ENCODE peak calls at places on chromosomes 12 and 14, in ten cellular contexts. K is PC-3, D is tibial artery, E is fibroblast of lung, X is lung, T is mammary epithelial cell, Q is testis, N is ascending aorta, U is Panc1, R is foreskin fibroblast. I is an unnamed sample.
A peak's percentile ranks its signal among the peaks of the same experiment; 100 is the strongest.

GRCh38 chr14:95222151-95222631 is 64.9 kb upstream of the DICER1 start:
- DNase-seq in T (peak; percentile 37), N (no peak), K (peak; percentile 5), U (no peak), E (peak; percentile 14), D (no peak), Q (no peak), X (no peak), R (peak; percentile 34), I (peak; percentile 55)

GRCh38 chr14:95218472-95219193 is 61.3 kb upstream of the DICER1 start:
- DNase-seq in U (no peak), R (no peak), Q (no peak), D (no peak), N (no peak), X (no peak), E (no peak), K (no peak), T (no peak), I (no peak)

GRCh38 chr12:45930369-45930768 is 60.0 kb downstream of the SCAF11 start:
- DNase-seq in N (no peak), K (no peak), D (no peak), X (no peak), R (no peak), E (no peak), U (no peak), T (no peak), Q (no peak), I (no peak)

GRCh38 chr12:1502441-1502785 is 92.0 kb downstream of the FBXL14 start:
- DNase-seq in U (no peak), X (no peak), D (no peak), K (no peak), R (peak; percentile 62), T (no peak), Q (no peak), N (no peak), E (peak; percentile 57), I (peak; percentile 30)

GRCh38 chr12:96218989-96219678 is 25.0 kb downstream of the ELK3 start:
- DNase-seq in U (no peak), T (peak; percentile 88), N (no peak), K (peak; percentile 63), D (no peak), R (no peak), E (no peak), Q (no peak), X (no peak), I (no peak)

GRCh38 chr14:60266021-60266937 is 17.3 kb downstream of the PPM1A start:
- DNase-seq in R (peak; percentile 54), K (peak; percentile 82), Q (peak; percentile 32), D (no peak), E (peak; percentile 33), N (no peak), X (no peak), U (no peak), T (peak; percentile 25), I (peak; percentile 33)

GRCh38 chr12:62158416-62159360 is 101.5 kb upstream of the USP15 start:
- DNase-seq in E (no peak), X (no peak), T (no peak), U (no peak), Q (no peak), K (no peak), N (no peak), R (no peak), D (no peak), I (no peak)

GRCh38 chr12:52871291-52871961 is 22.6 kb upstream of the KRT78 start:
- DNase-seq in N (no peak), D (no peak), U (no peak), K (peak; percentile 91), T (peak; percentile 98), E (peak; percentile 85), X (no peak), Q (no peak), R (peak; percentile 82), I (peak; percentile 89)

GRCh38 chr12:40227447-40227846 is 2.6 kb downstream of the LRRK2 start:
- DNase-seq in R (no peak), D (no peak), Q (no peak), N (no peak), E (no peak), T (no peak), X (no peak), U (no peak), K (no peak), I (no peak)

DNA sequence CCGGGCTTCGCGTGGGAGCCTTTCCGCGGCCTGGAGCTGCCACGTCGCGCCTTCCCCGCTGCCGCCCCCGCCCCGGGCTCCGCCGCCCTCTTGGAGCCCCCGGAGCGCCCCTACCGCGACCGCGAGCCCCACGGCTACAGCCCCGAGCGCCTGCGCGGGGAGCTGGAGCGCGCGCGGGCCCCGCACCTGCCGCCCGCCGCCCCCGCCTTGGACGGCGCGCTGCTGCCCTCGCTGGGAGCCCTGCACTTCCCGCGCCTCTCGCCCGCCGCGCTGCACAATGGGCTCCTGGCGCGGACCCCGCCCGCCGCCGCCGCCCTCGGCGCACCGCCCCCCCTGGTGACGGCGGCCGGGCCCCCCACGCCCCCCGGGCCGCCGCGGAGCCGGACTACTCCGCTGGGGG is 27.1 kb downstream of the LRCOL1 start:
- DNase-seq in X (no peak), K (no peak), U (no peak), Q (no peak), R (no peak), D (no peak), T (no peak), E (no peak), N (no peak), I (no peak)
- H3K4me3 ChIP-seq in X (no peak overlapping the region), K (no peak overlapping the region), U (no peak overlapping the region), Q (peak overlapping the region; percentile 53), R (no peak overlapping the region), D (no peak overlapping the region), T (no peak overlapping the region), E (no peak overlapping the region), N (no peak overlapping the region), I (no peak overlapping the region)

DNA sequence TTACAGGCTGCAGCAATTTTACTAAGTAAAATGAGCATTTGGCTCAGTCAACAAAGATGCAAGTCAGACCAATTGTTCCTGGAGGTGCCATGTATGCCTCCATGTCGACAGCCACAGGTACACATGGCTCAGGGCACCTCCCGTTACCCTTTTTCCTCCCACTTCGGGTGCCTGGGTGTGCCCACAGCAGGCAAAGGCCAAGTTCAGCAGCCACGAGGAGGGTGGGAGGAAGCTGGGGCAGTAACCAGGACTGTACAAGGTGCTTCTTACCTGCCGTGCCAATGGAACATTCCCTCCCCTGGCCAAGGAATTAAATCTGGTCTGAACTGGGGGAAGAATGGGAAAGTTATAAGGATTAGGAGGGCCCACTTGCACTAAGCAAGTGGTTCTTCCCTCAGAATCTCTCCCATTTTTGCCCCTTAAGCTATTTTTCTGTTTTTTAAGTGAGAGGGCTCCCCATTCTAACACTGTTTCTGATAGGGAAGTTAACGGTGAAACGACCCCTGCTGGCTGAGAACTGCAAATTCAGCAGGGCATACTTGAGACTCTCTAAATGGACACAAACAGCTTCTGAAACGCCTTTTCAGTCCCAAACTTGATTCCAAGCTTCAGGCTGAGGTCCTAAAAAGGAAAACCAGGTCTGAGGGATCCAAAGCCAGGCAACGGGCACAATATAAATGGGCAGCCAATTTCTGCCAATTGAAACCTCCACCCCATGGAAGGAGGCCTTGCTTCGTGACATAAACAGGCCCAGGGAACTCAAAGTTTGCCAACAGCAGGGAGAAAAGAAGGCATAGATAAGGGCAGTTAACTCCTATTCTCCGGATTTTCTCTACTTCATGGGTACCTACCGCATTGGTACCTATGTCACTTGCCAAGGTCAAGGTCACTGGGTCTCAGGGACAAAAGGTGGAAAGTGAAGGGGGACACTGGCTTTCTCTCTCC is 24.8 kb downstream of the CLECL1 start:
- DNase-seq in X (peak; percentile 57), Q (peak; percentile 66), U (no peak), D (no peak), R (peak; percentile 77), K (peak; percentile 61), T (peak; percentile 29), E (peak; percentile 71), N (no peak), I (peak; percentile 76)
- H3K4me3 ChIP-seq in X (no peak overlapping the region), Q (no peak overlapping the region), U (no peak overlapping the region), D (no peak overlapping the region), R (no peak overlapping the region), K (no peak overlapping the region), T (no peak overlapping the region), E (no peak overlapping the region), N (no peak overlapping the region), I (no peak overlapping the region)

GRCh38 chr12:42023733-42024494 is 120.8 kb downstream of the GXYLT1 start:
- DNase-seq in X (peak; percentile 74), Q (peak; percentile 86), N (peak; percentile 12), U (peak; percentile 35), K (peak; percentile 81), E (peak; percentile 70), R (peak; percentile 84), T (peak; percentile 50), D (peak; percentile 82), I (peak; percentile 81)
- H3K4me3 ChIP-seq in X (no peak overlapping the region), Q (peak overlapping the region; percentile 16), N (peak overlapping the region; percentile 71), U (peak overlapping the region; percentile 29), K (peak overlapping the region; percentile 61), E (peak overlapping the region; percentile 53), R (peak overlapping the region; percentile 55), T (peak overlapping the region; percentile 32), D (peak overlapping the region; percentile 54), I (peak overlapping the region; percentile 19)

GRCh38 chr12:124745891-124746570 is 117.6 kb downstream of the SCARB1 start:
- DNase-seq in X (peak; percentile 88), U (no peak), K (peak; percentile 94), T (peak; percentile 77), D (peak; percentile 97), Q (peak; percentile 98), R (peak; percentile 97), E (peak; percentile 93), N (peak; percentile 77), I (peak; percentile 98)

GRCh38 chr12:124745468-124745890 is 118.2 kb downstream of the SCARB1 start:
- DNase-seq in N (no peak), Q (no peak), E (no peak), D (no peak), K (no peak), T (no peak), U (no peak), X (no peak), R (no peak), I (no peak)

GRCh38 chr12:124744659-124745467 is 118.8 kb downstream of the SCARB1 start:
- DNase-seq in U (no peak), T (no peak), E (no peak), Q (peak; percentile 76), D (no peak), R (peak; percentile 40), K (peak; percentile 50), N (no peak), X (no peak), I (no peak)

GRCh38 chr12:124747426-124748161 is 116.1 kb downstream of the SCARB1 start:
- DNase-seq in N (no peak), K (peak; percentile 98), Q (no peak), X (no peak), R (peak; percentile 88), D (no peak), T (peak; percentile 98), U (no peak), E (peak; percentile 85), I (peak; percentile 95)

DNA sequence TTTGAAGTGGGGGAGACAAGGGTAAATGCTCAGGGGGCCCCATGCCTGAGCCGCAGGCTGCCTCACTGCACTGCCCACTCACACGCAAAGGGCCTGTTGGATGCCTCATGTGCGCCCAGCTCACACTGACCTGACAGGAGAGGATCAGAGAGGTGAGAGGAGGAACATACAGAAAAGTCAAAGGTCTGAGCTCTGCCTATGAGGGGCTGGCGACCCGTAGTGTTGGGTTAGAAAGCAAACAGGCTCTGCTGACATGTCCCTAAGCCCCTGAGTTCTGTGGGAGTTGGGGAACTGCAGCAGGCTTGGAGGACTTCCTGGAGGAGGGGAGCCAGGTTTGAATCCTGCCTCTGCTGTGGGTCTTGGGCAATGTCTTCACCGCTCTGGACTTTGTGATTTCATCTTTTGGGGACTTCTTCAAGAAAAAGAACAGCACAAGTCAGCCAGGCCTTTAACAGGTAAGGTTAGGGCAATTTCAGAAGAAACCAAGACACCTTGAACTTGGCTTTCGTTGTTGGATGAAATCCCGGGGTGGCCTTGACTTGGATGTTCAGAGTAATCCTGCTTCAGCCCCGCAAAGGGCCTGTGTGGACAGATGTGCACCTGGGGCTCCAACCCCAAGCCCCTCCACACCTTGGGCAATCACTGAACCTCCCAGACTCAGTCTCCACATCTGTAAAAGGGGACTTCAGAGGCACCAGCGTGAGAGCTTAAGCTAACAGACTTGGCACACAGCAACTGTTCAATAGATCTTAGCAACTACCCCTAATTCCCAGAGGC is 116.8 kb downstream of the SCARB1 start:
- DNase-seq in U (no peak), R (no peak), E (no peak), Q (no peak), D (peak; percentile 64), X (no peak), K (no peak), N (no peak), T (no peak), I (no peak)
- H3K4me3 ChIP-seq in U (no peak overlapping the region), R (no peak overlapping the region), E (no peak overlapping the region), Q (no peak overlapping the region), D (no peak overlapping the region), X (no peak overlapping the region), K (peak overlapping the region; percentile 35), N (no peak overlapping the region), T (no peak overlapping the region), I (no peak overlapping the region)

I was measured in cardiac fibroblast.